ENCODE peak calls at places on chromosome 18, in five cellular contexts. C, P, L, V and A are unnamed samples.

GRCh38 chr18:23723121-23723520 is 33.9 kb downstream of the LAMA3 start:
- DNase-seq in C (no peak), P (no peak), L (no peak), V (no peak), A (no peak)

GRCh38 chr18:9413586-9413985 is 61.7 kb upstream of the RALBP1 start:
- DNase-seq in C (no peak), P (no peak), L (no peak), V (no peak), A (no peak)

GRCh38 chr18:8196238-8196637 is 413.0 kb upstream of the RAB12 start:
- DNase-seq in C (no peak), P (no peak), L (no peak), V (no peak), A (no peak)

GRCh38 chr18:9737814-9738160 is 29.7 kb downstream of the RAB31 start:
- DNase-seq in C (no peak), P (peak), L (no peak), V (no peak), A (no peak)

GRCh38 chr18:36757081-36757480 is 71.7 kb downstream of the TPGS2 start:
- DNase-seq in C (no peak), P (peak), L (peak), V (peak), A (peak)

GRCh38 chr18:37419272-37419671 is 146.3 kb downstream of the CELF4 start:
- DNase-seq in C (no peak), P (no peak), L (no peak), V (no peak), A (peak)

GRCh38 chr18:26097563-26097962 is 7.2 kb upstream of the SS18 start:
- DNase-seq in C (no peak), P (no peak), L (no peak), V (no peak), A (no peak)

GRCh38 chr18:10519366-10519765 is 6.5 kb upstream of the NAPG start:
- DNase-seq in C (no peak), P (no peak), L (no peak), V (no peak), A (no peak)

GRCh38 chr18:36388310-36388709 is 90.8 kb downstream of the FHOD3 start:
- DNase-seq in C (no peak), P (no peak), L (no peak), V (no peak), A (no peak)

GRCh38 chr18:39057423-39058057 is 1491.9 kb upstream of the CELF4 start:
- DNase-seq in C (no peak), P (no peak), L (peak), V (no peak), A (no peak)

GRCh38 chr18:48539406-48540328 is 836 bp downstream of the CTIF start:
- DNase-seq in C (peak), P (peak), L (no peak), V (peak), A (no peak)

GRCh38 chr18:23958036-23958435 is 56.5 kb upstream of the TTC39C start:
- DNase-seq in C (no peak), P (no peak), L (no peak), V (no peak), A (no peak)

GRCh38 chr18:8661754-8662573 is 43.4 kb upstream of the MTCL1 start:
- DNase-seq in C (peak), P (peak), L (no peak), V (peak), A (peak)

GRCh38 chr18:39485696-39486095 is 1920.1 kb upstream of the CELF4 start:
- DNase-seq in C (no peak), P (peak), L (no peak), V (no peak), A (no peak)

GRCh38 chr18:24534737-24535136 is 74.3 kb downstream of the HRH4 start:
- DNase-seq in C (no peak), P (no peak), L (no peak), V (no peak), A (no peak)

GRCh38 chr18:25279556-25279955 is 72.4 kb downstream of the ZNF521 start:
- DNase-seq in C (no peak), P (no peak), L (no peak), V (no peak), A (no peak)

GRCh38 chr18:4750392-4751346 is 295.6 kb upstream of the DLGAP1 start:
- DNase-seq in C (no peak), P (no peak), L (no peak), V (no peak), A (no peak)

GRCh38 chr18:35026407-35027061 is 14.7 kb upstream of the MAPRE2 start:
- DNase-seq in C (no peak), P (peak), L (no peak), V (peak), A (peak)
- TF ChIP-seq JUND in C (no peak), P (no peak), L (no peak), V (no peak), A (no peak)

GRCh38 chr18:74376523-74376922 is 60.9 kb downstream of the C18orf63 start:
- DNase-seq in C (no peak), P (no peak), L (no peak), V (no peak), A (no peak)

GRCh38 chr18:74368901-74369705 is 53.5 kb downstream of the C18orf63 start:
- DNase-seq in C (no peak), P (no peak), L (no peak), V (no peak), A (no peak)

GRCh38 chr18:74375999-74376398 is 60.4 kb downstream of the C18orf63 start:
- DNase-seq in C (no peak), P (no peak), L (no peak), V (no peak), A (no peak)

GRCh38 chr18:74370163-74370562 is 54.5 kb downstream of the C18orf63 start:
- DNase-seq in C (no peak), P (no peak), L (no peak), V (no peak), A (no peak)

DNA sequence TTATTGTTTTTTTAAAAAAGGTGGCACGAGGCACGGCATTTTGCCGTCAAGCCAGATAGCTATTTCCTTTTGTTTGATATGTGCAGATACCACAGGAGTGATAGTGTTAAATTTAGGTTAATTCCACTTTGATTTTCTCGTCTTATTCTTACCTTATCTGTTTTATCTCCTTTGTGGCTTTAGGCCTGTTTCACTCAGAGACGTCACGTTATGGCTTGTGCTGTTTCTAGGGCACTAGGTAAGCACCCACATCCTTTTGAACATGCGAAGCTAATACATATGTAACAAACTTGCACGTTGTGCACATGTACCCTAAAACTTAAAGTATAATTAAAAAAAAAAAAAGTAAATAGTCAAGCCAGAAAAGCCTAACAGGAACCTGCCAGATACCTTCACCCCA is 57.8 kb downstream of the C18orf63 start:
- DNase-seq in C (no peak), P (no peak), L (no peak), V (no peak), A (no peak)
- TF ChIP-seq JUND in C (no peak), P (no peak), L (no peak), V (no peak), A (no peak)

GRCh38 chr18:51137051-51137729 is 60.3 kb downstream of the MEX3C start:
- DNase-seq in C (no peak), P (no peak), L (no peak), V (no peak), A (no peak)

GRCh38 chr18:51135795-51136194 is 61.7 kb downstream of the MEX3C start:
- DNase-seq in C (no peak), P (no peak), L (peak), V (no peak), A (peak)

GRCh38 chr18:51133580-51134160 is 63.8 kb downstream of the MEX3C start:
- DNase-seq in C (no peak), P (no peak), L (no peak), V (no peak), A (no peak)

GRCh38 chr18:51134721-51135120 is 62.8 kb downstream of the MEX3C start:
- DNase-seq in C (no peak), P (no peak), L (no peak), V (no peak), A (no peak)

DNA sequence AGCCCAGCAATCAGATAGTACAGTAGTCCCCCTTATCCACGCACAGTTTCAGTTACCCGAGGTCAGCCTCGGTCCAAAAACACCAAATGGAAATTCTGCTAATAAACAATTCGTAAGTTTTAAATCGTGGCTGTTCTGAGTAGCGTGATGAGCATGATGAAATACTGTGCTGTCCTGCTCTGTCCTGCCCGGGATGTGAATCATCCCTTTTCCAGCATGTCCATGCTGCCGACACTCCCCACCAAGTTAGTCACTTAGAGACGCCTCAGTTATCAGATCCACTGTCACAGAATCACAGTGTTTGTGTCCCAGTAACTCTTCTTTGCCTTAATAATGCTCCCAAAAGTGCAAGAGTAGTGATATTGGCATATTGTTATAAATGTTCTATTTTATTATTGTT is 62.1 kb downstream of the MEX3C start:
- DNase-seq in C (no peak), P (no peak), L (no peak), V (no peak), A (no peak)
- TF ChIP-seq JUND in C (no peak), P (peak), L (no peak), V (no peak), A (no peak)

DNA sequence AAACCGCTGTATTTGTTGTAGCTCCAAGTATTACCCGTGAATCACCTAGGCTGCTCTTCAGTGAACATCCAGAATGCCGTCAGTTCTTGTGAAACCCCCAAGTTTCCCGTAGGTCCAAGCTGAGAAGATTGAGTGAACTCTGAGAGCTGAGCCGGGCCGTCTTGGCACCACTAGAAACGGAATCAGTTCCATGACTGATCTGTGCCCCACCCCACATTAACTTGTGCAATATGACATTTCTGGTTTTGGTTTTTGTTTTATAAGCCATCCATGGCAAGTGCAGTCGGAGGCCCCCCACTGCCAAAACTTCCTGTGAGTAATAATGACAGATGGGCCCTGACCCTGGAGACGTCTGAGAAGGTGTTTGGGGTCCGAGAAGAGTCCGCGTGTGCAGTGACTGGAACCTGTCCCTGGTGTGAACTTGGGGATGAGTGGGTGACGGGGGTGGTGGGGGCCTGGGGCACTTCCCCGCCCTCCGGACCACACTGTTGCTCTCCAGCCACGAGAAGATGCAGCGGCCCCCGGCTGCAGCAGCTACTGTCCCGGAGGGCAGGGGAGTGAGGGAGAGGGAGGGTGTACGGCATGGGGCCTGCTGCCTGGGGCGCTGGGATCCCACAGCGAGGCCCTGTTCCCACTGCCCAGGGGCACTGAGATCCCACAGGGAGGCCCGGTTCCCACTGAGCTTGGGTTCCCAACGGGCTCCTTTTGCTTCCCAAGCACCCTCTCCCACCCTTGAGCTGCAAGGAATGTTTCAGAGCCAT is 26.5 kb downstream of the NFATC1 start:
- DNase-seq in C (no peak), P (no peak), L (no peak), V (no peak), A (no peak)
- TF ChIP-seq JUND in C (no peak), P (no peak), L (no peak), V (no peak), A (no peak)

GRCh38 chr18:54294274-54294673 is 25.0 kb downstream of the POLI start:
- DNase-seq in C (no peak), P (no peak), L (no peak), V (no peak), A (no peak)

DNA sequence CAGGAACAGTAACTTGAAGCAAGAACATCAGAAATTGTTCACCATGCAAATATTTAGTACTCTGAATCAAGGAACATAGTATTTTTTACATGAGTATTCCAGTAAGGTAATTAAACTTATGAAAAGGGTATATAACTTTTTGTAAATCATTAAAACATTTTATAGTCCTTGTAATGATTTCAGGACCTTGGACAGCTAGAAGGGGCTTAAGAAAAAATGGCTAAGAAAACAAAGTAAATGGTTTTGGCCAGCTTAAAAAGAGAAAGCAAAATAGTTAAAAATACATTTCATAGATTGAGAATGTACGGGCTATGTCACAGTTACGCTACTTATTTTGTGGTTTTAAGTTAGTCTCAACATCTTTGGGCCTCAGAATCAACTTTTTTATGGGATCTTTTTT is 26.7 kb downstream of the POLI start:
- DNase-seq in C (no peak), P (no peak), L (no peak), V (no peak), A (no peak)
- TF ChIP-seq JUND in C (no peak), P (no peak), L (no peak), V (no peak), A (no peak)

GRCh38 chr18:76354348-76354747 is 140.7 kb downstream of the ZNF516 start:
- DNase-seq in C (no peak), P (no peak), L (no peak), V (no peak), A (no peak)
- TF ChIP-seq JUND in C (no peak), P (no peak), L (no peak), V (no peak), A (no peak)

GRCh38 chr18:31268985-31269406 is 49.0 kb upstream of the DSG1 start:
- DNase-seq in C (no peak), P (no peak), L (no peak), V (no peak), A (no peak)
- TF ChIP-seq JUND in C (no peak), P (no peak), L (no peak), V (no peak), A (no peak)

GRCh38 chr18:45110577-45111506 is 430.2 kb downstream of the SETBP1 start:
- DNase-seq in C (no peak), P (no peak), L (no peak), V (no peak), A (no peak)
- TF ChIP-seq JUND in C (no peak), P (no peak), L (no peak), V (no peak), A (no peak)

GRCh38 chr18:75915941-75916640 is 488.6 kb upstream of the SMIM21 start:
- DNase-seq in C (peak), P (peak), L (no peak), V (peak), A (no peak)
- TF ChIP-seq JUND in C (no peak), P (no peak), L (no peak), V (no peak), A (no peak)

GRCh38 chr18:62434798-62435197 is 88.0 kb upstream of the ZCCHC2 start:
- DNase-seq in C (no peak), P (no peak), L (no peak), V (no peak), A (no peak)
- TF ChIP-seq JUND in C (no peak), P (no peak), L (no peak), V (no peak), A (no peak)